ENCODE peak calls at places on chromosomes 4 and X, in five cellular contexts. S, T, A, H and O are unnamed samples.

GRCh38 chrX:40152173-40152705 is 54.5 kb upstream of the BCOR start:
- DNase-seq in S (peak), T (peak), A (peak), H (peak), O (peak)

GRCh38 chrX:7801706-7802105 is 41.3 kb upstream of the VCX start:
- DNase-seq in S (no peak), T (no peak), A (no peak), H (no peak), O (no peak)

GRCh38 chr4:73080789-73081188 is 11.3 kb upstream of the COX18 start:
- DNase-seq in S (peak), T (no peak), A (no peak), H (no peak), O (no peak)

GRCh38 chr4:180770265-180770664 is 1472.9 kb upstream of the TENM3 start:
- DNase-seq in S (no peak), T (no peak), A (peak), H (no peak), O (no peak)

GRCh38 chrX:18873189-18873791 is 110.6 kb downstream of the PHKA2 start:
- DNase-seq in S (peak), T (no peak), A (no peak), H (peak), O (no peak)

GRCh38 chr4:142656178-142656577 is 189.9 kb downstream of the INPP4B start:
- DNase-seq in S (peak), T (peak), A (peak), H (no peak), O (peak)

GRCh38 chr4:181261279-181261678 is 981.9 kb upstream of the TENM3 start:
- DNase-seq in S (no peak), T (peak), A (peak), H (no peak), O (peak)

GRCh38 chr4:61200991-61201526 is 933 bp downstream of the ADGRL3 start:
- DNase-seq in S (peak), T (peak), A (peak), H (peak), O (no peak)

GRCh38 chrX:119228506-119229290 is 7.4 kb upstream of the PGRMC1 start:
- DNase-seq in S (peak), T (no peak), A (no peak), H (peak), O (no peak)

GRCh38 chr4:77849278-77849965 is 13.2 kb upstream of the MRPL1 start:
- DNase-seq in S (no peak), T (no peak), A (no peak), H (no peak), O (no peak)

GRCh38 chr4:56755901-56756300 is 65.6 kb downstream of the SPINK2 start:
- DNase-seq in S (peak), T (no peak), A (no peak), H (peak), O (no peak)

GRCh38 chr4:169089004-169089403 is 78.9 kb upstream of the CBR4 start:
- DNase-seq in S (no peak), T (no peak), A (peak), H (no peak), O (no peak)

GRCh38 chr4:88257726-88258125 is 26.6 kb downstream of the PPM1K start:
- DNase-seq in S (peak), T (no peak), A (no peak), H (no peak), O (no peak)

GRCh38 chrX:10892605-10893225 is 218.4 kb upstream of the HCCS start:
- DNase-seq in S (peak), T (no peak), A (no peak), H (no peak), O (no peak)

GRCh38 chr4:86344127-86344526 is 15.7 kb downstream of the MAPK10 start:
- DNase-seq in S (no peak), T (no peak), A (no peak), H (no peak), O (no peak)

GRCh38 chrX:48589482-48590162 is 7.7 kb upstream of the WDR13 start:
- DNase-seq in S (no peak), T (no peak), A (no peak), H (no peak), O (no peak)

GRCh38 chrX:106468433-106468832 is 143.3 kb upstream of the RADX start:
- DNase-seq in S (no peak), T (no peak), A (no peak), H (no peak), O (no peak)

GRCh38 chr4:88104902-88105610 is 53.4 kb downstream of the ABCG2 start:
- DNase-seq in S (peak), T (no peak), A (no peak), H (peak), O (no peak)

GRCh38 chrX:149370097-149370496 is 135.0 kb downstream of the IDS start:
- DNase-seq in S (no peak), T (no peak), A (no peak), H (no peak), O (no peak)

GRCh38 chrX:146831994-146832393 is 17.4 kb upstream of the CXorf51A start:
- DNase-seq in S (no peak), T (no peak), A (no peak), H (no peak), O (no peak)

GRCh38 chr4:157804986-157805385 is 367.8 kb downstream of the GASK1B start:
- DNase-seq in S (peak), T (peak), A (peak), H (peak), O (no peak)

GRCh38 chr4:40289366-40290188 is 45.6 kb upstream of the CHRNA9 start:
- DNase-seq in S (no peak), T (no peak), A (no peak), H (no peak), O (no peak)

GRCh38 chr4:139210486-139210885 is 33.5 kb upstream of the ELF2 start:
- DNase-seq in S (no peak), T (no peak), A (no peak), H (no peak), O (no peak)

GRCh38 chr4:42632653-42633382 is 24.1 kb downstream of the ATP8A1 start:
- DNase-seq in S (no peak), T (no peak), A (no peak), H (no peak), O (no peak)

GRCh38 chr4:85677286-85677685 is 202.3 kb downstream of the ARHGAP24 start:
- DNase-seq in S (peak), T (no peak), A (no peak), H (no peak), O (no peak)

GRCh38 chr4:165874799-165875371 is 1.8 kb downstream of the TLL1 start:
- DNase-seq in S (no peak), T (peak), A (peak), H (peak), O (no peak)
- TF ChIP-seq EZH2phosphoT487 in S (no peak), T (no peak), A (peak), H (peak), O (no peak)

GRCh38 chr4:24056258-24056657 is 166.4 kb upstream of the PPARGC1A start:
- DNase-seq in S (no peak), T (no peak), A (no peak), H (no peak), O (no peak)

GRCh38 chr4:24055623-24056022 is 165.8 kb upstream of the PPARGC1A start:
- DNase-seq in S (no peak), T (no peak), A (no peak), H (no peak), O (no peak)

GRCh38 chr4:24057915-24058559 is 168.2 kb upstream of the PPARGC1A start:
- DNase-seq in S (no peak), T (no peak), A (no peak), H (no peak), O (no peak)

GRCh38 chr4:24053906-24054305 is 164.1 kb upstream of the PPARGC1A start:
- DNase-seq in S (peak), T (no peak), A (no peak), H (no peak), O (no peak)

DNA sequence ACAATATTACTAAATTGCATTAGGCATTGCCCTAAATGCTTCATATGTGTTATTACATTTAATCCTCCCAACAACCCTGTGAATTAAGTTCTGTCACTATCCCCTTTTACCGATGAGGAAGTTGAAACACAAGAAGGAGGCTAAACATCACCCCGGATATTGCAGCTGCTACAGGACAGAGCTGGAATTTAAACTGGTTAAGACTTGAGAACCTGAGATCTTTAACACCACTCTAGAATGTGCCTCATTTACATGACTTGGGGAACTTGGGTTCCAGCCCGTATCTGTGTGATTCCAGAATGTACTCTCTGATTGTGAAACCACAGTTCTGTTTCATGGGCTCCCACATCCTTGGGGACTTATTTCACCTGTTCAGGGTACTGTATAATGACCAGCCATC is 165.1 kb upstream of the PPARGC1A start:
- DNase-seq in S (no peak), T (peak), A (no peak), H (no peak), O (no peak)
- TF ChIP-seq EZH2phosphoT487 in S (no peak), T (no peak), A (no peak), H (no peak), O (no peak)

DNA sequence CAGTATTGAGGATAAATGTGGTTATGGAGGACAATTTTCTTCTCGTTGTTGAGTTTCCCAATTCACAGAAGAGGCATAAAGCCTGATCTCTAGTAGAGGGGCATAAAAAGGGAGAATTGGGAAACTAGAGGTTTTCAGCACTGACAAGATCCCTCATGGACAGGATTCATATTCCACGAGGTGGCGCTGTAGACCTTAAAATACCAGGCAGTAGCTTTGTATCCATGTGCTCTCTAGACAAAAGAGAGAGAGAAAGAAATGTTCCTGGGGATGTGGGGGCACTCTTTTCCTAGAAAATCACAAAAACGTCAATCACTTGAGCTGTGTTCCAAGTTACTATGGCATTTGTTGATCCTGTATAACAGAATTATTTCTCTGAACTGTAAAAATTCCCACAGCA is 128.3 kb downstream of the MAGEE1 start:
- DNase-seq in S (peak), T (peak), A (peak), H (peak), O (peak)
- TF ChIP-seq EZH2phosphoT487 in S (no peak), T (no peak), A (no peak), H (no peak), O (no peak)

GRCh38 chr4:126396703-126397102 is 1081.9 kb downstream of the FAT4 start:
- DNase-seq in S (no peak), T (peak), A (no peak), H (no peak), O (no peak)
- TF ChIP-seq EZH2phosphoT487 in S (no peak), T (no peak), A (no peak), H (no peak), O (no peak)

GRCh38 chr4:95701500-95701899 is 138.4 kb upstream of the PDHA2 start:
- DNase-seq in S (no peak), T (peak), A (no peak), H (peak), O (no peak)
- TF ChIP-seq EZH2phosphoT487 in S (no peak), T (no peak), A (no peak), H (no peak), O (no peak)

GRCh38 chr4:154822775-154823174 is 41.7 kb downstream of the RBM46 start:
- DNase-seq in S (peak), T (no peak), A (no peak), H (peak), O (no peak)
- TF ChIP-seq EZH2phosphoT487 in S (no peak), T (no peak), A (no peak), H (no peak), O (no peak)